ENCODE peak calls at places on chromosomes 1 and 21, in nine cellular contexts. One of them, this sample, is unnamed.

GRCh38 chr1:235908742-235909520 is 42.2 kb upstream of the LYST start:
- DNase-seq in T-helper 1 cell: no peak
- DNase-seq in RCC 7860: peak
- DNase-seq in glutamatergic neuron: no peak
- DNase-seq in left cardiac atrium: no peak
- DNase-seq in astrocyte of the hippocampus: peak
- DNase-seq in activated CD4-positive, alpha-beta T cell treated with anti-CD3 and anti-CD28 coated beads, Interleukin-2, amount 50 U/mL, for 48 hours: no peak
- DNase-seq in activated T-helper 1 cell treated with anti-CD3 and anti-CD28 coated beads, Interleukin-2, amount 50 U/mL, for 16 hours: no peak
- DNase-seq in RWPE1: peak
- DNase-seq in this sample: no peak

GRCh38 chr1:65791860-65792670 is 630 bp upstream of the PDE4B start:
- DNase-seq in T-helper 1 cell: no peak
- DNase-seq in RCC 7860: no peak
- DNase-seq in glutamatergic neuron: peak
- DNase-seq in left cardiac atrium: no peak
- DNase-seq in astrocyte of the hippocampus: peak
- DNase-seq in activated CD4-positive, alpha-beta T cell treated with anti-CD3 and anti-CD28 coated beads, Interleukin-2, amount 50 U/mL, for 48 hours: no peak
- DNase-seq in activated T-helper 1 cell treated with anti-CD3 and anti-CD28 coated beads, Interleukin-2, amount 50 U/mL, for 16 hours: no peak
- DNase-seq in RWPE1: no peak
- DNase-seq in this sample: no peak

GRCh38 chr1:20725189-20726106 is 7.1 kb downstream of the SH2D5 start:
- DNase-seq in T-helper 1 cell: no peak
- DNase-seq in RCC 7860: peak
- DNase-seq in glutamatergic neuron: no peak
- DNase-seq in left cardiac atrium: no peak
- DNase-seq in astrocyte of the hippocampus: peak
- DNase-seq in activated CD4-positive, alpha-beta T cell treated with anti-CD3 and anti-CD28 coated beads, Interleukin-2, amount 50 U/mL, for 48 hours: no peak
- DNase-seq in activated T-helper 1 cell treated with anti-CD3 and anti-CD28 coated beads, Interleukin-2, amount 50 U/mL, for 16 hours: no peak
- DNase-seq in RWPE1: peak
- DNase-seq in this sample: no peak

GRCh38 chr1:8417625-8418024 is 99.7 kb downstream of the SLC45A1 start:
- DNase-seq in T-helper 1 cell: no peak
- DNase-seq in RCC 7860: no peak
- DNase-seq in glutamatergic neuron: no peak
- DNase-seq in left cardiac atrium: no peak
- DNase-seq in astrocyte of the hippocampus: no peak
- DNase-seq in activated CD4-positive, alpha-beta T cell treated with anti-CD3 and anti-CD28 coated beads, Interleukin-2, amount 50 U/mL, for 48 hours: no peak
- DNase-seq in activated T-helper 1 cell treated with anti-CD3 and anti-CD28 coated beads, Interleukin-2, amount 50 U/mL, for 16 hours: no peak
- DNase-seq in RWPE1: no peak
- DNase-seq in this sample: no peak

GRCh38 chr21:29102791-29103257 is 27.6 kb upstream of the MAP3K7CL start:
- DNase-seq in T-helper 1 cell: no peak
- DNase-seq in RCC 7860: no peak
- DNase-seq in glutamatergic neuron: no peak
- DNase-seq in left cardiac atrium: no peak
- DNase-seq in astrocyte of the hippocampus: no peak
- DNase-seq in activated CD4-positive, alpha-beta T cell treated with anti-CD3 and anti-CD28 coated beads, Interleukin-2, amount 50 U/mL, for 48 hours: no peak
- DNase-seq in activated T-helper 1 cell treated with anti-CD3 and anti-CD28 coated beads, Interleukin-2, amount 50 U/mL, for 16 hours: no peak
- DNase-seq in RWPE1: no peak
- DNase-seq in this sample: no peak

GRCh38 chr1:175877939-175878730 is 134.7 kb upstream of the TNR start:
- DNase-seq in T-helper 1 cell: no peak
- DNase-seq in RCC 7860: peak
- DNase-seq in glutamatergic neuron: no peak
- DNase-seq in left cardiac atrium: no peak
- DNase-seq in astrocyte of the hippocampus: peak
- DNase-seq in activated CD4-positive, alpha-beta T cell treated with anti-CD3 and anti-CD28 coated beads, Interleukin-2, amount 50 U/mL, for 48 hours: no peak
- DNase-seq in activated T-helper 1 cell treated with anti-CD3 and anti-CD28 coated beads, Interleukin-2, amount 50 U/mL, for 16 hours: no peak
- DNase-seq in RWPE1: no peak
- DNase-seq in this sample: no peak

GRCh38 chr1:9399510-9400424 is 107.1 kb downstream of the SPSB1 start:
- DNase-seq in T-helper 1 cell: no peak
- DNase-seq in RCC 7860: peak
- DNase-seq in glutamatergic neuron: peak
- DNase-seq in left cardiac atrium: peak
- DNase-seq in astrocyte of the hippocampus: peak
- DNase-seq in activated CD4-positive, alpha-beta T cell treated with anti-CD3 and anti-CD28 coated beads, Interleukin-2, amount 50 U/mL, for 48 hours: no peak
- DNase-seq in activated T-helper 1 cell treated with anti-CD3 and anti-CD28 coated beads, Interleukin-2, amount 50 U/mL, for 16 hours: no peak
- DNase-seq in RWPE1: no peak
- DNase-seq in this sample: no peak

GRCh38 chr1:36320291-36320758 is 3.1 kb downstream of the EVA1B start:
- DNase-seq in T-helper 1 cell: no peak
- DNase-seq in RCC 7860: no peak
- DNase-seq in glutamatergic neuron: no peak
- DNase-seq in left cardiac atrium: no peak
- DNase-seq in astrocyte of the hippocampus: no peak
- DNase-seq in activated CD4-positive, alpha-beta T cell treated with anti-CD3 and anti-CD28 coated beads, Interleukin-2, amount 50 U/mL, for 48 hours: no peak
- DNase-seq in activated T-helper 1 cell treated with anti-CD3 and anti-CD28 coated beads, Interleukin-2, amount 50 U/mL, for 16 hours: no peak
- DNase-seq in RWPE1: no peak
- DNase-seq in this sample: no peak

GRCh38 chr21:34722684-34723300 is 54.0 kb downstream of the CLIC6 start:
- DNase-seq in T-helper 1 cell: no peak
- DNase-seq in RCC 7860: no peak
- DNase-seq in glutamatergic neuron: no peak
- DNase-seq in left cardiac atrium: no peak
- DNase-seq in astrocyte of the hippocampus: no peak
- DNase-seq in activated CD4-positive, alpha-beta T cell treated with anti-CD3 and anti-CD28 coated beads, Interleukin-2, amount 50 U/mL, for 48 hours: peak
- DNase-seq in activated T-helper 1 cell treated with anti-CD3 and anti-CD28 coated beads, Interleukin-2, amount 50 U/mL, for 16 hours: peak
- DNase-seq in RWPE1: no peak
- DNase-seq in this sample: no peak

GRCh38 chr1:106937104-106937503 is 119.4 kb upstream of the PRMT6 start:
- DNase-seq in T-helper 1 cell: no peak
- DNase-seq in RCC 7860: peak
- DNase-seq in glutamatergic neuron: no peak
- DNase-seq in left cardiac atrium: no peak
- DNase-seq in astrocyte of the hippocampus: peak
- DNase-seq in activated CD4-positive, alpha-beta T cell treated with anti-CD3 and anti-CD28 coated beads, Interleukin-2, amount 50 U/mL, for 48 hours: no peak
- DNase-seq in activated T-helper 1 cell treated with anti-CD3 and anti-CD28 coated beads, Interleukin-2, amount 50 U/mL, for 16 hours: no peak
- DNase-seq in RWPE1: peak
- DNase-seq in this sample: no peak

GRCh38 chr1:2880086-2880485 is 78.6 kb upstream of the TTC34 start:
- DNase-seq in T-helper 1 cell: no peak
- DNase-seq in RCC 7860: no peak
- DNase-seq in glutamatergic neuron: no peak
- DNase-seq in left cardiac atrium: no peak
- DNase-seq in astrocyte of the hippocampus: no peak
- DNase-seq in activated CD4-positive, alpha-beta T cell treated with anti-CD3 and anti-CD28 coated beads, Interleukin-2, amount 50 U/mL, for 48 hours: no peak
- DNase-seq in activated T-helper 1 cell treated with anti-CD3 and anti-CD28 coated beads, Interleukin-2, amount 50 U/mL, for 16 hours: no peak
- DNase-seq in RWPE1: no peak
- DNase-seq in this sample: no peak

GRCh38 chr1:40311692-40312091 is 5.4 kb downstream of the COL9A2 start:
- DNase-seq in T-helper 1 cell: no peak
- DNase-seq in RCC 7860: no peak
- DNase-seq in glutamatergic neuron: no peak
- DNase-seq in left cardiac atrium: no peak
- DNase-seq in astrocyte of the hippocampus: no peak
- DNase-seq in activated CD4-positive, alpha-beta T cell treated with anti-CD3 and anti-CD28 coated beads, Interleukin-2, amount 50 U/mL, for 48 hours: no peak
- DNase-seq in activated T-helper 1 cell treated with anti-CD3 and anti-CD28 coated beads, Interleukin-2, amount 50 U/mL, for 16 hours: no peak
- DNase-seq in RWPE1: no peak
- DNase-seq in this sample: no peak